ENCODE peak calls at places on chromosome 11, in seven cellular contexts. One of them, this sample, is unnamed.

GRCh38 chr11:78259777-78260470 is 71.2 kb downstream of the USP35 start:
- DNase-seq in mucosa of descending colon: no peak
- DNase-seq in lung: no peak
- DNase-seq in endothelial cell: no peak
- DNase-seq in heart left ventricle: no peak
- DNase-seq in transverse colon: no peak
- DNase-seq in GM13977: no peak
- DNase-seq in this sample: no peak

GRCh38 chr11:81203876-81204275 is 1529.8 kb downstream of the FAM181B start:
- DNase-seq in transverse colon: no peak
- DNase-seq in lung: no peak
- DNase-seq in mucosa of descending colon: no peak
- DNase-seq in endothelial cell: no peak
- DNase-seq in heart left ventricle: no peak
- DNase-seq in GM13977: no peak
- DNase-seq in this sample: no peak

GRCh38 chr11:63918576-63919171 is 1.7 kb upstream of the RCOR2 start:
- DNase-seq in mucosa of descending colon: peak
- DNase-seq in transverse colon: no peak
- DNase-seq in endothelial cell: no peak
- DNase-seq in GM13977: no peak
- DNase-seq in heart left ventricle: no peak
- DNase-seq in lung: no peak
- DNase-seq in this sample: peak

GRCh38 chr11:32385998-32386397 is 49.3 kb downstream of the WT1 start:
- DNase-seq in lung: no peak
- DNase-seq in GM13977: no peak
- DNase-seq in mucosa of descending colon: peak
- DNase-seq in transverse colon: peak
- DNase-seq in heart left ventricle: no peak
- DNase-seq in endothelial cell: peak
- DNase-seq in this sample: no peak

GRCh38 chr11:45778341-45778740 is 26.6 kb upstream of the SLC35C1 start:
- DNase-seq in endothelial cell: no peak
- DNase-seq in mucosa of descending colon: no peak
- DNase-seq in heart left ventricle: no peak
- DNase-seq in lung: no peak
- DNase-seq in GM13977: no peak
- DNase-seq in transverse colon: no peak
- DNase-seq in this sample: no peak

GRCh38 chr11:78332174-78332866 is 85.3 kb downstream of the GAB2 start:
- DNase-seq in endothelial cell: no peak
- DNase-seq in transverse colon: no peak
- DNase-seq in GM13977: no peak
- DNase-seq in mucosa of descending colon: no peak
- DNase-seq in heart left ventricle: no peak
- DNase-seq in lung: no peak
- DNase-seq in this sample: no peak

GRCh38 chr11:75476716-75477613 is 44.0 kb upstream of the KLHL35 start:
- DNase-seq in transverse colon: no peak
- DNase-seq in endothelial cell: no peak
- DNase-seq in lung: no peak
- DNase-seq in mucosa of descending colon: no peak
- DNase-seq in heart left ventricle: no peak
- DNase-seq in GM13977: no peak
- DNase-seq in this sample: peak

GRCh38 chr11:57497303-57498247 is 17.9 kb downstream of the SLC43A1 start:
- DNase-seq in GM13977: no peak
- DNase-seq in lung: no peak
- DNase-seq in mucosa of descending colon: no peak
- DNase-seq in endothelial cell: no peak
- DNase-seq in transverse colon: no peak
- DNase-seq in heart left ventricle: no peak
- DNase-seq in this sample: no peak

GRCh38 chr11:8038393-8038792 is 42.6 kb upstream of the TUB start:
- DNase-seq in GM13977: no peak
- DNase-seq in endothelial cell: no peak
- DNase-seq in transverse colon: no peak
- DNase-seq in heart left ventricle: no peak
- DNase-seq in mucosa of descending colon: no peak
- DNase-seq in lung: peak
- DNase-seq in this sample: no peak

GRCh38 chr11:66126808-66127555 is 56.9 kb downstream of the PACS1 start:
- DNase-seq in mucosa of descending colon: peak
- DNase-seq in heart left ventricle: peak
- DNase-seq in lung: peak
- DNase-seq in endothelial cell: peak
- DNase-seq in transverse colon: peak
- DNase-seq in GM13977: no peak
- DNase-seq in this sample: peak

GRCh38 chr11:11057472-11057854 is 199.6 kb upstream of the ZBED5 start:
- DNase-seq in GM13977: no peak
- DNase-seq in endothelial cell: no peak
- DNase-seq in transverse colon: no peak
- DNase-seq in lung: peak
- DNase-seq in mucosa of descending colon: no peak
- DNase-seq in heart left ventricle: no peak
- DNase-seq in this sample: no peak

GRCh38 chr11:115194798-115195101 is 309.5 kb downstream of the CADM1 start:
- DNase-seq in endothelial cell: no peak
- DNase-seq in mucosa of descending colon: no peak
- DNase-seq in transverse colon: no peak
- DNase-seq in heart left ventricle: no peak
- DNase-seq in GM13977: no peak
- DNase-seq in lung: no peak
- DNase-seq in this sample: no peak

GRCh38 chr11:94938399-94939055 is 34.8 kb downstream of the CWC15 start:
- DNase-seq in lung: no peak
- DNase-seq in mucosa of descending colon: no peak
- DNase-seq in transverse colon: no peak
- DNase-seq in heart left ventricle: peak
- DNase-seq in endothelial cell: no peak
- DNase-seq in GM13977: no peak
- DNase-seq in this sample: no peak

GRCh38 chr11:64225608-64226506 is at the start of the genes NUDT22 and TRPT1:
- DNase-seq in GM13977: peak
- DNase-seq in heart left ventricle: peak
- DNase-seq in lung: peak
- DNase-seq in endothelial cell: peak
- DNase-seq in mucosa of descending colon: peak
- DNase-seq in transverse colon: peak
- DNase-seq in this sample: peak

GRCh38 chr11:61545921-61546320 is 35.0 kb downstream of the SYT7 start:
- DNase-seq in heart left ventricle: no peak
- DNase-seq in transverse colon: no peak
- DNase-seq in lung: no peak
- DNase-seq in mucosa of descending colon: no peak
- DNase-seq in GM13977: no peak
- DNase-seq in endothelial cell: no peak
- DNase-seq in this sample: no peak

GRCh38 chr11:11968511-11969280 is 39.7 kb downstream of the DKK3 start:
- DNase-seq in transverse colon: no peak
- DNase-seq in lung: no peak
- DNase-seq in heart left ventricle: no peak
- DNase-seq in endothelial cell: no peak
- DNase-seq in GM13977: peak
- DNase-seq in mucosa of descending colon: no peak
- DNase-seq in this sample: no peak

GRCh38 chr11:45928535-45929215 is 6.2 kb downstream of the LARGE2 start:
- DNase-seq in heart left ventricle: no peak
- DNase-seq in GM13977: peak
- DNase-seq in transverse colon: peak
- DNase-seq in lung: no peak
- DNase-seq in endothelial cell: no peak
- DNase-seq in mucosa of descending colon: no peak
- DNase-seq in this sample: no peak

GRCh38 chr11:69403556-69404215 is 77.8 kb upstream of the LINC01488 start:
- DNase-seq in GM13977: no peak
- DNase-seq in transverse colon: no peak
- DNase-seq in heart left ventricle: no peak
- DNase-seq in endothelial cell: no peak
- DNase-seq in lung: no peak
- DNase-seq in mucosa of descending colon: peak
- DNase-seq in this sample: no peak

GRCh38 chr11:78659326-78660319 is 85.0 kb upstream of the NARS2 start:
- DNase-seq in endothelial cell: no peak
- DNase-seq in heart left ventricle: no peak
- DNase-seq in transverse colon: no peak
- DNase-seq in mucosa of descending colon: no peak
- DNase-seq in GM13977: no peak
- DNase-seq in lung: no peak
- DNase-seq in this sample: no peak

GRCh38 chr11:86977441-86978050 is 22.4 kb upstream of the FZD4 start:
- DNase-seq in endothelial cell: no peak
- DNase-seq in mucosa of descending colon: no peak
- DNase-seq in transverse colon: no peak
- DNase-seq in GM13977: no peak
- DNase-seq in lung: no peak
- DNase-seq in heart left ventricle: no peak
- DNase-seq in this sample: no peak

GRCh38 chr11:86980397-86980796 is 25.2 kb upstream of the FZD4 start:
- DNase-seq in transverse colon: no peak
- DNase-seq in lung: no peak
- DNase-seq in GM13977: no peak
- DNase-seq in mucosa of descending colon: no peak
- DNase-seq in heart left ventricle: no peak
- DNase-seq in endothelial cell: no peak
- DNase-seq in this sample: no peak

GRCh38 chr11:86978247-86978646 is 23.1 kb upstream of the FZD4 start:
- DNase-seq in transverse colon: no peak
- DNase-seq in lung: no peak
- DNase-seq in mucosa of descending colon: no peak
- DNase-seq in endothelial cell: no peak
- DNase-seq in GM13977: no peak
- DNase-seq in heart left ventricle: no peak
- DNase-seq in this sample: no peak

GRCh38 chr11:86981777-86982540 is 26.8 kb upstream of the FZD4 start:
- DNase-seq in transverse colon: no peak
- DNase-seq in mucosa of descending colon: peak
- DNase-seq in endothelial cell: no peak
- DNase-seq in heart left ventricle: no peak
- DNase-seq in GM13977: no peak
- DNase-seq in lung: no peak
- DNase-seq in this sample: no peak

DNA sequence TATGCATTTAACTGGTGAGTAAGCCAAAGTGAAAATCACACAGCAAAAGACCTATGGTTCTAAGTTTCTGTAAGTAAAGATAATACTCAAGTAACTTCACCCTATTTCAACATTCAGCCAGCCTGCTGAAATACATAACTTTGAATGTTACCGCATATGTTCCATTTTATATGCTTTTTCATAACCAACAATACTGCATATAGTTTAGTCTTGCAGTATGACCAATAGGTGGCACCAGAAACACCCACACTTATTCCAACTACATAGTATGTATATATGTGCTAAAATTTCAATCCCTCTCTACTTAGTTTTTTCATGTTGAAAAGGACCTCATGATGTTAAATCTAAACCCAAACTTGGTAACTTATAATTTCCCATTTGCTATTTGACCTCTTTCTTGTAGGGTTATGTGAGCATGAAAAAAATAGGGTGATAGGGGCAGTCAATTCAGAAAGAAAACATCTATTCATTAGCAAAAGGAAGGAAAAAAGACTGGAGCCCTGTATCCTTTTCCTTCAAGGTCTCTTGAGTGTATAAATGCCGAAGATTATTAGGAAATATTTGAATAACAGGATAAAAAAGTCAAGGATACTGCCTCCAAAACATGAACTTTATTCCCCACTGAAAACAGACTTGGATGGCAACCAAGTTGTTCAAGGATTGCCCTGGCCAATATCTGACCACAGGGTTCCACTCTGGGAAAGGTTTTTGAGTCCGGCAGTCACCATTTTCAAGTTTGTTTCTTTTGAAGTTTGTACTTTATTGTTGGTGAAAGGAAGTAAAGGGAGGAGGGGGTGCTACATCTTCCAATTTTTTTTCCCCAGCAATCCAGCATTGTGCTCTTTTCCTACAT is 23.8 kb upstream of the FZD4 start:
- DNase-seq in heart left ventricle: no peak
- DNase-seq in endothelial cell: no peak
- DNase-seq in lung: no peak
- DNase-seq in transverse colon: no peak
- DNase-seq in GM13977: peak
- DNase-seq in mucosa of descending colon: peak
- DNase-seq in this sample: no peak
- TF ChIP-seq CTCF in heart left ventricle: peak
- TF ChIP-seq CTCF in endothelial cell: peak
- TF ChIP-seq CTCF in lung: peak
- TF ChIP-seq CTCF in transverse colon: peak
- TF ChIP-seq CTCF in GM13977: peak
- TF ChIP-seq CTCF in mucosa of descending colon: peak
- TF ChIP-seq CTCF in this sample: peak

DNA sequence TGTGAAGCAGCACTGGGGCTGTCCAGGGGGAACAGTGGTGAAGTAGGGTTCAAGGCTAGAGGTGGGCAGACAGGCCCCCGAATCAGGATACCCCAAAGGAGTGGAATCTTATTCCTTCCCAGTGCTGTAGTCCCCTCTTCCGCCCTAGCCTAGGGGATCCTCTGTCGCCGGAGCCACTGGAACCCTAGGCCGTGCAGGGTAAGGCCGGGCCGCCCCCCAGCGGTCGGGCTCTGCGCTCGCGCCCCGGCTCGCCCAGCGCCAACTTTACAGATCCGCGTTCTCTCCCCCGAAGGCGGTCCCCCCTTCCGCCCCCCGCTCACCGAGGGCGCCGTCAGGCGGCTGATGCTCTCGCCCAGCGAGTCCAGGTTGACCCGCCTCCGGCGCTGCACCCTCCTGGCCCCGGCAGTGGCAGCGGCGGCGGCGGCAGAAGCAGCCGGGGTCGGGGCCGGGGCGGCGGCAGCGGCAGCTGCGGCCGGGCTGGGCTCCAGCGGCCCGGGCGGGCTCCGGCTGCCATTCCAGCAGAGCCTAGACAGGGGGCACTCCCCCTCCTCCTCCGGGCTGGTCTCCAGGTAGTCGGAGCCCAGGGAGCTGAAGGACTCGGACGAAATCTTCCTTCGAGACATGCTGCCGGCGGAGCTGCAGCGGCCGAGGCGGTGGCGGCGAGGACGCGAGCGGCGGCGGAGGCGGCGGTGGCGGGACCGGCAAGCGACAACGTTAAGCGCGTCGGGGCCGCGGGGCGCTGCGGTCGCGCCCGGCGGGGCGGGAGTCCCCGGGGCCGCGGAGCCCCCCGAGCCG is 646 bp downstream of the GUCY1A2 start:
- DNase-seq in heart left ventricle: peak
- DNase-seq in endothelial cell: peak
- DNase-seq in mucosa of descending colon: peak
- DNase-seq in transverse colon: no peak
- DNase-seq in GM13977: peak
- DNase-seq in lung: peak
- DNase-seq in this sample: peak
- TF ChIP-seq CTCF in heart left ventricle: peak
- TF ChIP-seq CTCF in endothelial cell: peak
- TF ChIP-seq CTCF in mucosa of descending colon: no peak
- TF ChIP-seq CTCF in transverse colon: no peak
- TF ChIP-seq CTCF in GM13977: peak
- TF ChIP-seq CTCF in lung: no peak
- TF ChIP-seq CTCF in this sample: peak

GRCh38 chr11:111514216-111515031 is at the start of gene HOATZ:
- DNase-seq in lung: no peak
- DNase-seq in heart left ventricle: peak
- DNase-seq in mucosa of descending colon: no peak
- DNase-seq in endothelial cell: peak
- DNase-seq in transverse colon: no peak
- DNase-seq in GM13977: no peak
- DNase-seq in this sample: peak
- TF ChIP-seq CTCF in lung: no peak
- TF ChIP-seq CTCF in heart left ventricle: no peak
- TF ChIP-seq CTCF in mucosa of descending colon: no peak
- TF ChIP-seq CTCF in endothelial cell: no peak
- TF ChIP-seq CTCF in transverse colon: no peak
- TF ChIP-seq CTCF in GM13977: no peak
- TF ChIP-seq CTCF in this sample: no peak

GRCh38 chr11:86632499-86633269 is 39.7 kb downstream of the ME3 start:
- DNase-seq in mucosa of descending colon: no peak
- DNase-seq in GM13977: no peak
- DNase-seq in endothelial cell: peak
- DNase-seq in heart left ventricle: no peak
- DNase-seq in lung: no peak
- DNase-seq in transverse colon: no peak
- DNase-seq in this sample: no peak
- TF ChIP-seq CTCF in mucosa of descending colon: no peak
- TF ChIP-seq CTCF in GM13977: no peak
- TF ChIP-seq CTCF in endothelial cell: no peak
- TF ChIP-seq CTCF in heart left ventricle: peak
- TF ChIP-seq CTCF in lung: no peak
- TF ChIP-seq CTCF in transverse colon: no peak
- TF ChIP-seq CTCF in this sample: no peak